ENCODE peak calls at places on chromosomes 2 and 18, in four cellular contexts. One of them, this sample, is unnamed.
A peak's percentile ranks its signal among the peaks of the same experiment; 100 is the strongest.

GRCh38 chr2:47771211-47771610 is 11.7 kb upstream of the MSH6 start:
- DNase-seq in naive thymus-derived CD4-positive, alpha-beta T cell: no peak
- DNase-seq in WERI-Rb-1: no peak
- DNase-seq in HepG2: peak; percentile 60
- DNase-seq in this sample: no peak

GRCh38 chr2:19868705-19869550 is 32.9 kb downstream of the TTC32 start:
- DNase-seq in naive thymus-derived CD4-positive, alpha-beta T cell: peak; percentile 79
- DNase-seq in WERI-Rb-1: no peak
- DNase-seq in HepG2: no peak
- DNase-seq in this sample: peak; percentile 71

GRCh38 chr2:167925775-167926174 is 321.6 kb downstream of the STK39 start:
- DNase-seq in naive thymus-derived CD4-positive, alpha-beta T cell: no peak
- DNase-seq in WERI-Rb-1: no peak
- DNase-seq in HepG2: no peak
- DNase-seq in this sample: no peak

GRCh38 chr18:6010284-6010683 is 115.0 kb upstream of the TMEM200C start:
- DNase-seq in naive thymus-derived CD4-positive, alpha-beta T cell: no peak
- DNase-seq in WERI-Rb-1: no peak
- DNase-seq in HepG2: no peak
- DNase-seq in this sample: no peak

GRCh38 chr18:67876866-67877265 is 360.3 kb upstream of the DSEL start:
- DNase-seq in naive thymus-derived CD4-positive, alpha-beta T cell: no peak
- DNase-seq in WERI-Rb-1: no peak
- DNase-seq in HepG2: no peak
- DNase-seq in this sample: no peak

GRCh38 chr2:228447266-228447915 is 265.9 kb upstream of the SPHKAP start:
- DNase-seq in naive thymus-derived CD4-positive, alpha-beta T cell: no peak
- DNase-seq in WERI-Rb-1: no peak
- DNase-seq in HepG2: no peak
- DNase-seq in this sample: no peak

GRCh38 chr18:23250893-23251656 is 115.8 kb downstream of the CABLES1 start:
- DNase-seq in naive thymus-derived CD4-positive, alpha-beta T cell: no peak
- DNase-seq in WERI-Rb-1: no peak
- DNase-seq in HepG2: no peak
- DNase-seq in this sample: no peak

GRCh38 chr18:59220784-59221765 is 1.1 kb downstream of the GRP start:
- DNase-seq in naive thymus-derived CD4-positive, alpha-beta T cell: no peak
- DNase-seq in WERI-Rb-1: peak; percentile 53
- DNase-seq in HepG2: no peak
- DNase-seq in this sample: no peak

GRCh38 chr18:25425030-25425429 is 73.1 kb upstream of the ZNF521 start:
- DNase-seq in naive thymus-derived CD4-positive, alpha-beta T cell: no peak
- DNase-seq in WERI-Rb-1: no peak
- DNase-seq in HepG2: no peak
- DNase-seq in this sample: no peak

GRCh38 chr2:64727843-64728463 is 74.2 kb upstream of the SERTAD2 start:
- DNase-seq in naive thymus-derived CD4-positive, alpha-beta T cell: no peak
- DNase-seq in WERI-Rb-1: no peak
- DNase-seq in HepG2: no peak
- DNase-seq in this sample: no peak

GRCh38 chr2:1642066-1642861 is 102.1 kb downstream of the PXDN start:
- DNase-seq in naive thymus-derived CD4-positive, alpha-beta T cell: no peak
- DNase-seq in WERI-Rb-1: no peak
- DNase-seq in HepG2: no peak
- DNase-seq in this sample: no peak

GRCh38 chr18:7730682-7731081 is 163.6 kb downstream of the PTPRM start:
- DNase-seq in naive thymus-derived CD4-positive, alpha-beta T cell: no peak
- DNase-seq in WERI-Rb-1: no peak
- DNase-seq in HepG2: no peak
- DNase-seq in this sample: no peak

GRCh38 chr2:240208096-240208495 is 67.6 kb upstream of the OTOS start:
- DNase-seq in naive thymus-derived CD4-positive, alpha-beta T cell: no peak
- DNase-seq in WERI-Rb-1: no peak
- DNase-seq in HepG2: no peak
- DNase-seq in this sample: no peak

GRCh38 chr18:3060667-3061580 is 48.0 kb upstream of the LPIN2 start:
- DNase-seq in naive thymus-derived CD4-positive, alpha-beta T cell: peak; percentile 83
- DNase-seq in WERI-Rb-1: no peak
- DNase-seq in HepG2: peak; percentile 95
- DNase-seq in this sample: peak; percentile 69

GRCh38 chr2:177731384-177731783 is 338.8 kb downstream of the AGPS start:
- DNase-seq in naive thymus-derived CD4-positive, alpha-beta T cell: no peak
- DNase-seq in WERI-Rb-1: no peak
- DNase-seq in HepG2: no peak
- DNase-seq in this sample: no peak

GRCh38 chr2:189613650-189614420 is 33.2 kb upstream of the SLC40A1 start:
- DNase-seq in naive thymus-derived CD4-positive, alpha-beta T cell: no peak
- DNase-seq in WERI-Rb-1: no peak
- DNase-seq in HepG2: no peak
- DNase-seq in this sample: no peak

GRCh38 chr2:55771612-55772011 is 78.0 kb upstream of the PNPT1 start:
- DNase-seq in naive thymus-derived CD4-positive, alpha-beta T cell: no peak
- DNase-seq in WERI-Rb-1: no peak
- DNase-seq in HepG2: peak; percentile 22
- DNase-seq in this sample: no peak

GRCh38 chr2:129901754-129902415 is 77.6 kb upstream of the RAB6C start:
- DNase-seq in naive thymus-derived CD4-positive, alpha-beta T cell: no peak
- DNase-seq in WERI-Rb-1: no peak
- DNase-seq in HepG2: no peak
- DNase-seq in this sample: no peak

GRCh38 chr2:239223330-239224248 is 177.2 kb downstream of the HDAC4 start:
- DNase-seq in naive thymus-derived CD4-positive, alpha-beta T cell: no peak
- DNase-seq in WERI-Rb-1: no peak
- DNase-seq in HepG2: peak; percentile 79
- DNase-seq in this sample: no peak

GRCh38 chr2:128304715-128305554 is 13.7 kb downstream of the HS6ST1 start:
- DNase-seq in naive thymus-derived CD4-positive, alpha-beta T cell: no peak
- DNase-seq in WERI-Rb-1: peak; percentile 52
- DNase-seq in HepG2: peak; percentile 76
- DNase-seq in this sample: no peak

GRCh38 chr2:232549655-232550350 is 554 bp downstream of the TIGD1 start:
- DNase-seq in naive thymus-derived CD4-positive, alpha-beta T cell: no peak
- DNase-seq in WERI-Rb-1: no peak
- DNase-seq in HepG2: no peak
- DNase-seq in this sample: no peak

GRCh38 chr2:185644828-185645227 is 93.8 kb upstream of the FSIP2 start:
- DNase-seq in naive thymus-derived CD4-positive, alpha-beta T cell: no peak
- DNase-seq in WERI-Rb-1: no peak
- DNase-seq in HepG2: no peak
- DNase-seq in this sample: no peak

GRCh38 chr2:124328397-124328796 is 303.3 kb downstream of the CNTNAP5 start:
- DNase-seq in naive thymus-derived CD4-positive, alpha-beta T cell: no peak
- DNase-seq in WERI-Rb-1: no peak
- DNase-seq in HepG2: no peak
- DNase-seq in this sample: no peak

GRCh38 chr2:119264781-119265692 is 41.4 kb downstream of the STEAP3 start:
- DNase-seq in naive thymus-derived CD4-positive, alpha-beta T cell: peak; percentile 11
- DNase-seq in WERI-Rb-1: peak; percentile 69
- DNase-seq in HepG2: peak; percentile 51
- DNase-seq in this sample: peak; percentile 11

GRCh38 chr18:9707381-9708056 is 582 bp upstream of the RAB31 start:
- DNase-seq in naive thymus-derived CD4-positive, alpha-beta T cell: no peak
- DNase-seq in WERI-Rb-1: no peak
- DNase-seq in HepG2: no peak
- DNase-seq in this sample: no peak

GRCh38 chr2:25297738-25298137 is 44.0 kb downstream of the DNMT3A start:
- DNase-seq in naive thymus-derived CD4-positive, alpha-beta T cell: no peak
- DNase-seq in WERI-Rb-1: peak; percentile 68
- DNase-seq in HepG2: no peak
- DNase-seq in this sample: no peak

GRCh38 chr2:237979331-237979730 is 12.5 kb downstream of the UBE2F start:
- DNase-seq in naive thymus-derived CD4-positive, alpha-beta T cell: no peak
- DNase-seq in WERI-Rb-1: no peak
- DNase-seq in HepG2: no peak
- DNase-seq in this sample: no peak

GRCh38 chr2:237982039-237982725 is 15.4 kb downstream of the UBE2F start:
- DNase-seq in naive thymus-derived CD4-positive, alpha-beta T cell: no peak
- DNase-seq in WERI-Rb-1: no peak
- DNase-seq in HepG2: no peak
- DNase-seq in this sample: no peak

GRCh38 chr2:237980087-237980486 is 13.3 kb downstream of the UBE2F start:
- DNase-seq in naive thymus-derived CD4-positive, alpha-beta T cell: no peak
- DNase-seq in WERI-Rb-1: no peak
- DNase-seq in HepG2: no peak
- DNase-seq in this sample: no peak

GRCh38 chr2:237978058-237978712 is 11.4 kb downstream of the UBE2F start:
- DNase-seq in naive thymus-derived CD4-positive, alpha-beta T cell: no peak
- DNase-seq in WERI-Rb-1: no peak
- DNase-seq in HepG2: no peak
- DNase-seq in this sample: no peak

DNA sequence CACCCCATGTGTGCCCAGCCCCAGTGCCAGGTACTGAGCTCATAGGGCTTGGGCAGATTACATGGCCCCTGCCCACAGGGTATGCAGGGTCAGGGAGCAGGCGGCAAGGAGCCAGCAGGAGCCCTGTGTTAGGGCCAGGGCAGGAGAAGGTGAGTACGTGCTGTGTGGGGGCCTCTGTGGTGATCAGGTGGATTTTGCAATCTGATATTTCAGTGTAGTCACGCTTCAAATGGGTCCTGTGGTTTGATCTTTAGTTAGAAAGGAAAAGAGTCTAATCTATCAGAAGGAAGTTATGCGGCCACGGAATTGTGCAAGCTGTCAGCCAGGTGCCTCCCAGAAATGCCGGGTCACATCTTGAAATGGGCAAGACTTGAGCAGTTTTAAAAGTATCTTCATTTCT is 13.9 kb downstream of the UBE2F start:
- DNase-seq in naive thymus-derived CD4-positive, alpha-beta T cell: no peak
- DNase-seq in WERI-Rb-1: no peak
- DNase-seq in HepG2: no peak
- DNase-seq in this sample: no peak
- H3K27ac ChIP-seq in naive thymus-derived CD4-positive, alpha-beta T cell: no peak overlapping the region
- H3K27ac ChIP-seq in WERI-Rb-1: no peak overlapping the region
- H3K27ac ChIP-seq in HepG2: no peak overlapping the region
- H3K27ac ChIP-seq in this sample: no peak overlapping the region

GRCh38 chr2:8679827-8680731 is 1.8 kb upstream of the ID2 start:
- DNase-seq in naive thymus-derived CD4-positive, alpha-beta T cell: no peak
- DNase-seq in WERI-Rb-1: peak; percentile 67
- DNase-seq in HepG2: peak; percentile 98
- DNase-seq in this sample: no peak
- H3K27me3 ChIP-seq in naive thymus-derived CD4-positive, alpha-beta T cell: no peaks in the 10 kb centered on the region
- H3K27me3 ChIP-seq in WERI-Rb-1: no peaks in the 10 kb centered on the region
- H3K27me3 ChIP-seq in HepG2: peaks cover 8% of the 10 kb centered on the region
- H3K27me3 ChIP-seq in this sample: peaks cover 5% of the 10 kb centered on the region

GRCh38 chr2:84888401-84889276 is 7.8 kb upstream of the TRABD2A start:
- DNase-seq in naive thymus-derived CD4-positive, alpha-beta T cell: peak; percentile 76
- DNase-seq in WERI-Rb-1: no peak
- DNase-seq in HepG2: no peak
- DNase-seq in this sample: peak; percentile 66
- H3K4me3 ChIP-seq in naive thymus-derived CD4-positive, alpha-beta T cell: peak overlapping the region; percentile 62
- H3K4me3 ChIP-seq in WERI-Rb-1: no peak overlapping the region
- H3K4me3 ChIP-seq in HepG2: peak overlapping the region; percentile 13
- H3K4me3 ChIP-seq in this sample: peak overlapping the region; percentile 42

DNA sequence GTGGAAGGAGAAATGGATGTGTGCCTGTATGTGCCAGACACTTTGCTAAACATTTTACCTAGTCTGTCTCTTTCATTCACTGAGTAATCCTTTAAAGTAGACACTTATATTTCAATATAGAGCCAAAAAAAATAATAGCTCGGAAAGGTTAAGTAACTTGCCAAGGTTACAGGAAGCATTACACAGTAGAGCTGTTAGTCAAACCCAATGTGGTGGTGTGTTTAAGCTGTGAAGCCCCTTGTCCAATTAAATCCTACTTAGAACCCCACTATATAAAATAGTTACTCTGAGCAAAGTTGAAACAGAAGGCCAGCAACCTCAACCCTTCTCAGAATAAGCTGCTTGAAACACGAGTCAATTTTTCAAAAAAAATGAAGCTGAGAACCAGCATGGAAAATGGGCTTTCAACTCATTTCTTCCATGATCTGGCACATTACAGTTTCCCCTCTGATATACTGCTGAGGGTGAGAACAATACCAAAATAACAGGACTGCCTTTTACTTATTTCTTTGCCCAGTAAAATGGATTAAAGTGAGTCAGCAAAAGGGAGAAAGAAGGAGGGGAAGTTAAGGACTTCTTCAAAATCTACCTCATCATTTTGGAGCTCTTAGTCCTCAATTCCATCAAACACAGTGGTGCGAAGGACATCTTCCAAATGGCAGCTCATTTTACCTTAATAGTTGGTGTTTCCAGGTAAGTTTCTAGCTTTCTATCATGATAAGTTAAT is 7.9 kb downstream of the RDH14 start:
- DNase-seq in naive thymus-derived CD4-positive, alpha-beta T cell: no peak
- DNase-seq in WERI-Rb-1: no peak
- DNase-seq in HepG2: no peak
- DNase-seq in this sample: no peak
- H3K27ac ChIP-seq in naive thymus-derived CD4-positive, alpha-beta T cell: no peak overlapping the region
- H3K27ac ChIP-seq in WERI-Rb-1: no peak overlapping the region
- H3K27ac ChIP-seq in HepG2: no peak overlapping the region
- H3K27ac ChIP-seq in this sample: no peak overlapping the region

GRCh38 chr18:37525302-37525585 is 40.4 kb downstream of the CELF4 start:
- DNase-seq in naive thymus-derived CD4-positive, alpha-beta T cell: no peak
- DNase-seq in WERI-Rb-1: no peak
- DNase-seq in HepG2: no peak
- DNase-seq in this sample: no peak

GRCh38 chr18:37532917-37533316 is 32.7 kb downstream of the CELF4 start:
- DNase-seq in naive thymus-derived CD4-positive, alpha-beta T cell: no peak
- DNase-seq in WERI-Rb-1: no peak
- DNase-seq in HepG2: no peak
- DNase-seq in this sample: no peak

GRCh38 chr18:37524546-37525301 is 40.9 kb downstream of the CELF4 start:
- DNase-seq in naive thymus-derived CD4-positive, alpha-beta T cell: no peak
- DNase-seq in WERI-Rb-1: no peak
- DNase-seq in HepG2: no peak
- DNase-seq in this sample: no peak

GRCh38 chr18:37529863-37530262 is 35.7 kb downstream of the CELF4 start:
- DNase-seq in naive thymus-derived CD4-positive, alpha-beta T cell: no peak
- DNase-seq in WERI-Rb-1: no peak
- DNase-seq in HepG2: no peak
- DNase-seq in this sample: no peak

GRCh38 chr18:37529296-37529695 is 36.3 kb downstream of the CELF4 start:
- DNase-seq in naive thymus-derived CD4-positive, alpha-beta T cell: no peak
- DNase-seq in WERI-Rb-1: no peak
- DNase-seq in HepG2: no peak
- DNase-seq in this sample: no peak
- H3K27me3 ChIP-seq in naive thymus-derived CD4-positive, alpha-beta T cell: no peaks in the 10 kb centered on the region
- H3K27me3 ChIP-seq in WERI-Rb-1: no peaks in the 10 kb centered on the region
- H3K27me3 ChIP-seq in HepG2: peaks cover 75% of the 10 kb centered on the region
- H3K27me3 ChIP-seq in this sample: no peaks in the 10 kb centered on the region

DNA sequence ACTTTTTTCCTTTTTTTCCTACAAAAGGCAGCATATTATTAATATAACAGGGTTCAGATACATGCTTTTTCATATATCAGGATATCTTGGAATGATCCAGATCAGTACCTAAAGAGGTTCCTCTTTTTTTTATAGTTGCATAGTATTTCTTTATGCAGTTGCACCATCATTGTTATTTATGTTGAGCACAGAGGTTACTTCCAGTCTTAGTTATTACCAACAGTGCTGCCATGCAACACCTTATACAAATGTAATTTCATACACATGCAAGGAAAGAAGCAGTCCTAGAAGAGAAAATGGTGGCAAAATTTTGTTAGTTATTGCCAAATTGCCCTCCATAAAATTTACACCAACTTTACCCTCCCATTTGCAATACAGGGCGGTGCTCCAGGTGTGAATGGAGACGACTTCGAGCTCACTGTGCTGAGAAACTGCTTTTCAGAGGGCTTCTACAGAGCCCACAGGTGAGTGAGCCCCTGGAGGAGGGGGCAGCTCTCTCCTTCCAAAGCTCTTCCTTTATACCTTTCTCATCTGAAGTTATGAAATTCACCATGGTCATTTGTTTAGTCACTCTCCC is 30.0 kb upstream of the KCMF1 start:
- DNase-seq in naive thymus-derived CD4-positive, alpha-beta T cell: no peak
- DNase-seq in WERI-Rb-1: no peak
- DNase-seq in HepG2: no peak
- DNase-seq in this sample: no peak
- H3K4me3 ChIP-seq in naive thymus-derived CD4-positive, alpha-beta T cell: no peak overlapping the region
- H3K4me3 ChIP-seq in WERI-Rb-1: no peak overlapping the region
- H3K4me3 ChIP-seq in HepG2: no peak overlapping the region
- H3K4me3 ChIP-seq in this sample: no peak overlapping the region